ENCODE peak calls at places on chromosomes 3 and 15, in seven cellular contexts. A is AG10803; N is PC-3; P is left colon; X is M059J; E is stimulated activated CD4-positive, alpha-beta T cell treated with anti-CD3 and anti-CD28 coated beads, Interleukin-1b, Interleukin-23, amount 100 ng/mL, for 48 hours; U is mucosa of gallbladder. O is an unnamed sample.

GRCh38 chr15:88604381-88604951 is 16.7 kb upstream of the AEN start:
- DNase-seq in A (no peak), N (no peak), P (no peak), X (no peak), E (no peak), U (no peak), O (no peak)

GRCh38 chr3:41001556-41001955 is 197.7 kb upstream of the CTNNB1 start:
- DNase-seq in A (no peak), N (no peak), P (no peak), X (no peak), E (no peak), U (no peak), O (no peak)

GRCh38 chr3:52606373-52607085 is 70.1 kb downstream of the UQCC5 start:
- DNase-seq in A (peak), N (peak), P (no peak), X (peak), E (no peak), U (peak), O (no peak)

GRCh38 chr15:66901336-66902100 is 163.9 kb upstream of the SMAD3 start:
- DNase-seq in A (peak), N (peak), P (no peak), X (peak), E (no peak), U (no peak), O (no peak)

GRCh38 chr3:192921793-192922192 is 4.1 kb upstream of the MB21D2 start:
- DNase-seq in A (no peak), N (no peak), P (no peak), X (no peak), E (no peak), U (no peak), O (no peak)

GRCh38 chr3:184679056-184679502 is 32.8 kb downstream of the MAGEF1 start:
- DNase-seq in A (no peak), N (no peak), P (no peak), X (no peak), E (no peak), U (no peak), O (no peak)

GRCh38 chr3:100602506-100603444 is 6.6 kb upstream of the ADGRG7 start:
- DNase-seq in A (peak), N (peak), P (no peak), X (peak), E (no peak), U (peak), O (no peak)

GRCh38 chr3:159112724-159113123 is 310.9 kb downstream of the MFSD1 start:
- DNase-seq in A (no peak), N (no peak), P (no peak), X (no peak), E (no peak), U (no peak), O (no peak)